ENCODE peak calls at places on chromosome 20, in seven cellular contexts. U, J, X, S, A, F and V are unnamed samples.

GRCh38 chr20:33995053-33995816 is 1.5 kb downstream of the RALY start:
- DNase-seq in S (no peak), U (no peak), F (peak), X (no peak), J (no peak), A (no peak), V (no peak)

GRCh38 chr20:33865761-33866160 is 54.6 kb downstream of the CHMP4B start:
- DNase-seq in F (no peak), X (no peak), J (no peak), A (no peak), S (no peak), U (no peak), V (no peak)

GRCh38 chr20:37566590-37567330 is 39.1 kb upstream of the BLCAP start:
- DNase-seq in J (no peak), F (no peak), U (no peak), S (no peak), A (no peak), X (no peak), V (no peak)

GRCh38 chr20:51220293-51220706 is 197.4 kb upstream of the KCNG1 start:
- DNase-seq in X (peak), F (peak), A (peak), U (peak), S (no peak), J (no peak), V (peak)

GRCh38 chr20:33814238-33814712 is 3.1 kb downstream of the CHMP4B start:
- DNase-seq in X (no peak), J (peak), F (no peak), A (no peak), U (no peak), S (peak), V (no peak)

GRCh38 chr20:63536241-63536977 is 767 bp downstream of the PTK6 start:
- DNase-seq in F (peak), X (no peak), J (peak), S (no peak), A (peak), U (no peak), V (no peak)

GRCh38 chr20:49700411-49701185 is 13.1 kb downstream of the B4GALT5 start:
- DNase-seq in A (peak), U (no peak), F (peak), J (peak), X (no peak), S (no peak), V (no peak)

GRCh38 chr20:34389206-34389953 is 26.3 kb downstream of the ITCH start:
- DNase-seq in A (peak), S (no peak), X (no peak), J (no peak), F (no peak), U (no peak), V (no peak)

GRCh38 chr20:45337367-45338120 is 10.7 kb downstream of the SDC4 start:
- DNase-seq in A (peak), J (peak), S (no peak), F (peak), U (no peak), X (no peak), V (no peak)

GRCh38 chr20:24683676-24684075 is 214.2 kb downstream of the SYNDIG1 start:
- DNase-seq in F (no peak), J (no peak), S (no peak), U (no peak), X (no peak), A (no peak), V (no peak)

GRCh38 chr20:22512911-22513489 is 71.4 kb downstream of the FOXA2 start:
- DNase-seq in S (no peak), U (no peak), A (no peak), J (no peak), F (no peak), X (no peak), V (no peak)

GRCh38 chr20:37385176-37385575 is 39.2 kb downstream of the SRC start:
- DNase-seq in X (no peak), S (no peak), A (no peak), U (no peak), F (no peak), J (no peak), V (no peak)

GRCh38 chr20:44942264-44942973 is 17.8 kb downstream of the TOMM34 start:
- DNase-seq in F (no peak), A (no peak), X (no peak), J (no peak), U (no peak), S (no peak), V (no peak)

GRCh38 chr20:57180954-57181353 is 85.5 kb downstream of the BMP7 start:
- DNase-seq in U (no peak), F (peak), A (no peak), S (no peak), J (no peak), X (no peak), V (no peak)

GRCh38 chr20:52145587-52145986 is 46.0 kb downstream of the ZFP64 start:
- DNase-seq in X (no peak), J (peak), S (no peak), F (no peak), U (no peak), A (no peak), V (no peak)

GRCh38 chr20:63552481-63553249 is 1.3 kb upstream of the FNDC11 start:
- DNase-seq in A (no peak), J (no peak), U (no peak), S (no peak), X (no peak), F (no peak), V (no peak)

GRCh38 chr20:22182148-22182547 is 402.2 kb downstream of the FOXA2 start:
- DNase-seq in J (no peak), F (no peak), A (no peak), X (no peak), S (no peak), U (no peak), V (no peak)

GRCh38 chr20:55592866-55593265 is 412.5 kb downstream of the CBLN4 start:
- DNase-seq in J (no peak), X (no peak), F (no peak), A (no peak), U (no peak), S (no peak), V (no peak)

GRCh38 chr20:50958733-50959542 is at the start of gene MOCS3:
- DNase-seq in F (peak), U (peak), S (peak), X (peak), A (peak), J (peak), V (peak)

GRCh38 chr20:63661108-63661507 is 3.0 kb downstream of the RTEL1 start:
- DNase-seq in S (no peak), F (no peak), U (no peak), X (no peak), A (no peak), J (no peak), V (no peak)

GRCh38 chr20:40945754-40946451 is 82.7 kb upstream of the TOP1 start:
- DNase-seq in U (no peak), X (peak), J (peak), A (peak), F (peak), S (no peak), V (peak)

GRCh38 chr20:15359056-15359455 is 1021.6 kb upstream of the FLRT3 start:
- DNase-seq in F (peak), S (no peak), J (peak), X (no peak), A (peak), U (no peak), V (no peak)

GRCh38 chr20:57323034-57323433 is 6.6 kb upstream of the SPO11 start:
- DNase-seq in A (peak), X (no peak), F (peak), J (no peak), S (no peak), U (no peak), V (no peak)

GRCh38 chr20:41032243-41032642 is 3.6 kb downstream of the TOP1 start:
- DNase-seq in U (no peak), F (no peak), A (no peak), X (no peak), S (no peak), J (peak), V (no peak)

GRCh38 chr20:53918010-53918311 is 152.4 kb downstream of the BCAS1 start:
- DNase-seq in F (no peak), A (no peak), U (no peak), S (no peak), X (no peak), J (no peak), V (no peak)

GRCh38 chr20:44370639-44371218 is 15.2 kb downstream of the HNF4A start:
- DNase-seq in S (no peak), A (no peak), J (no peak), U (no peak), X (no peak), F (no peak), V (no peak)

GRCh38 chr20:51613576-51613975 is 71.1 kb upstream of the NFATC2 start:
- DNase-seq in F (no peak), J (no peak), S (no peak), X (no peak), A (no peak), U (no peak), V (no peak)

GRCh38 chr20:50870572-50871161 is 60.6 kb downstream of the ADNP start:
- DNase-seq in A (no peak), U (no peak), F (no peak), S (no peak), J (peak), X (no peak), V (no peak)

GRCh38 chr20:50450961-50451752 is 59.0 kb upstream of the PTPN1 start:
- DNase-seq in J (peak), A (peak), S (peak), U (no peak), X (peak), F (no peak), V (peak)

GRCh38 chr20:44618318-44618731 is 33.2 kb downstream of the ADA start:
- DNase-seq in F (no peak), U (no peak), S (no peak), J (no peak), A (no peak), X (no peak), V (no peak)

GRCh38 chr20:5975778-5976177 is 25.3 kb downstream of the MCM8 start:
- DNase-seq in A (no peak), X (no peak), S (no peak), U (no peak), J (no peak), F (no peak), V (no peak)

GRCh38 chr20:8657664-8658063 is 411.2 kb upstream of the PLCB4 start:
- DNase-seq in S (no peak), F (no peak), A (no peak), U (no peak), X (no peak), J (no peak), V (no peak)

GRCh38 chr20:38355161-38356012 is 9.1 kb downstream of the LBP start:
- DNase-seq in X (peak), J (no peak), F (no peak), A (no peak), U (no peak), S (no peak), V (no peak)

GRCh38 chr20:51494241-51495110 is 48.0 kb downstream of the NFATC2 start:
- DNase-seq in J (no peak), U (no peak), F (no peak), X (no peak), A (no peak), S (no peak), V (no peak)

GRCh38 chr20:21804779-21805178 is 99.3 kb downstream of the PAX1 start:
- DNase-seq in F (no peak), A (no peak), X (no peak), S (no peak), U (no peak), J (no peak), V (no peak)

DNA sequence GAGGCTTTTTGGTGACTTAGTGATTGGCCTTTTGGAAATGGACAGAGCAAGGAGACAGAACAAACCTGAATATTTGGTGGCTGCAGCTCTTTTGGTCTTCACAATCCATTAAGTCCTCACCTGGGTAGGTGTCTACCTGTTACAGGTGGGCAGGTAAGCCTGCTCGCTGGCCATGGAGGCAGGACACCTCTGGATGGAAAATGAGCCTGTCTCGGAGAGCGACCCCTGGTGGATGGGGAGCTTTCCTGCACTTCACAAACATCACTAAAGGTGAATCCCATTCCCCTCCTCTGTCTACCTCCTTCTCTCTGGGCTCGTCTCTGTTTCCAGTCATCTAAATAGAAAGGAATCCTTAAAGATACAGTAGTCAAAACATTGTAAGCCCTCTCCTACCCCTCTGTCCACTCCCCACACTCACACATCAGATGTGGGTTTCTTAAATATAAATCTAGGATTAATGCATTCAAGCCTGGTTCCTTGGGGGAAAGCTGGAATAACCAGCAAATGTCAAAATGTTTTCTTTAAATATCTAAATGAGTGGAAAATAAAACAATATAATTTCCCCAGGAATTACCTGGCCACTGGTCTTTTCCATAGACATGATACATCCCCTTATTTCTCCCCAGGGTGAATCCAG is 304.9 kb downstream of the CDH26 start:
- DNase-seq in X (peak), S (peak), A (peak), U (peak), F (peak), J (no peak), V (peak)
- TF ChIP-seq CTCF in X (peak), S (peak), A (peak), U (no peak), F (peak), J (peak), V (peak)

GRCh38 chr20:62239278-62239879 is 1.1 kb downstream of the OSBPL2 start:
- DNase-seq in U (no peak), A (no peak), S (no peak), X (no peak), J (no peak), F (peak), V (no peak)

GRCh38 chr20:62236997-62237771 is 1.1 kb upstream of the OSBPL2 start:
- DNase-seq in S (no peak), A (no peak), U (no peak), F (no peak), J (no peak), X (no peak), V (no peak)

GRCh38 chr20:62236674-62236996 is 1.7 kb upstream of the OSBPL2 start:
- DNase-seq in S (no peak), U (no peak), X (no peak), J (no peak), F (no peak), A (no peak), V (no peak)

GRCh38 chr20:62238569-62239277 is 402 bp downstream of the OSBPL2 start:
- DNase-seq in A (peak), J (no peak), U (no peak), F (peak), X (no peak), S (no peak), V (peak)

DNA sequence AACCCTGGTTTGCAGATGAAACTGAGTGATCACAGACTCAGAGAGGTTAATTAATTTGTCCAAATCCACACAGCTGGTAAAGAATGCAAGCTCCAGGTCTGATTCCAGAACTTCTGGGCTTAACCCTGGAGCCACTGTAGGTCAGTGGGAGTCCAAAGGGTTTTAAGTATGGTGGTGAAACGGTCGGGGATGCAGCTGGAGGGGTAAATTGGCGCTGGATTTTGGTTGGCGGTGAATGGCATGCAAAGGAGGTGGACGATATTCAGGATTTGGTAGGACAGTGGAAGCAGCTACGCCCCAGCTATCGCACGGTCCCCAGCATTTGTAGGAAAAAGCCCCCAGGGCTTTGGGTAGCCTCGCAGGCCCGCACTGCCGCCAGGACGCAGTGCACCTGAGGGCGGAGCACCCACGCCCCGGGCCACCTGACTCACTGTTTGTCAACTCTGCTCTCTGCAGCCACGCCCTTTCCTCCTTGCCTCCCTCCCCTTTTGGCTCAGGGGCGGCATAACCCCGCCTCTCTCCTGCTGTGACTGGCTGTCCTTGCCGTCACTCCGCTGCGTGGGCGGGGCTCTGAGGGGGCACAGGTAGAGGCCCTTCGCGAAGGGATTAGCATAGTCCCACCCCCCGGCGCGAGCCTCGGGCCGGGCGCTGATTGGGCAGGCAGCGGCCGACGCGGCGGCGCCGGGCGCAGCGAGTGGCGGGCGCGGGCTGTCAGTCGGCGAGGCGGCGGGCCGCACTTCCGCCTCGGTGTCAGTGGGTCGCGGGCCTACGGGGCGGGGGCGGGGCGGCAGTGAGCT is at the start of gene OSBPL2:
- DNase-seq in S (peak), A (peak), F (peak), X (peak), U (peak), J (peak), V (peak)
- TF ChIP-seq CTCF in S (no peak), A (no peak), F (no peak), X (no peak), U (no peak), J (no peak), V (no peak)

GRCh38 chr20:59940956-59941294 is 736 bp downstream of the FAM217B start:
- DNase-seq in A (no peak), J (no peak), U (no peak), X (no peak), F (no peak), S (no peak), V (no peak)

GRCh38 chr20:59939052-59939878 is 840 bp downstream of the PPP1R3D start:
- DNase-seq in S (no peak), X (no peak), U (peak), J (no peak), A (no peak), F (peak), V (no peak)

GRCh38 chr20:59938696-59939051 is 1.4 kb downstream of the PPP1R3D start:
- DNase-seq in J (peak), U (no peak), X (no peak), S (no peak), F (no peak), A (peak), V (no peak)

GRCh38 chr20:59939879-59940128 is 301 bp downstream of the PPP1R3D start:
- DNase-seq in F (no peak), A (no peak), U (no peak), J (peak), X (peak), S (no peak), V (no peak)

DNA sequence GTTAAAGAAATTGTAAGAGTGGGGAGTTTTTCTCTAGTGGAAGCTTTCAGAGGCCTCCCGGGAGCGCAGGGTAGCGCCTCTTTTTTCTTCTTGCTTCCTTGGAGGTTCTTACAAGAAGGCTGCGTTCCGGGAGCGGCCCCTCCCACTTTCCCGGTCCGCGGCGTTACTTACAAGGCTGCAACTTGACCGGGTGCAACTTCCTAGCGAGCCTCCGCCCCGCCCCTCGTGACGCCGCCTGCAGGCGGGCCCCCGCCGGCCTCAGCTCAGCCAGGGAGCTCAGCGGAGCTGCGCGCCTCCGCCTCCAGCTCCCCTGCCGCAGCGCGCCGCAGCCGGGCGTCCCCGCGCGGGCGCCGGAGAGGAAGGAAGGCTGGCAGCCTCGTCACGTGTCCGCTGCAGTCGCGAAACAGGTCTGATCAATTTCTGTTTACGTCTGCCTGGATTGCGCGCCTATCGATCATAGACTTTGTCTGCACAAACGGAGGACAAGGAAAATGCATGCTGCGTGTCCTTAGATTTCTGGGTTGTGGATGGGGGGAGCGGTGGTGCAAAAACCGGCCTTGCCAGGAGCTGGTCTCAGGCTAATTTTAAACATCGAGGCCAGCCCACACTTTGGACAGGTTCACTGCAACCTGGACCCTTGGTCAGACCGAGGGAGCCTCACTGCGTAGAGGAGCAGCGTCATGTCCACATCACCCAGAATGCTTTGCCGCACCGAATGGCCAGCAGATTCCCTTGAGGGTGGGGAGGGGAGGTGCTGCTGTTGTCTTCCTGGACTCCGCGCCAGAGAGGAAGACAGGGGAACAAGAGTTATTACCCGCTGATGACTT is at the start of the genes FAM217B and PPP1R3D:
- DNase-seq in A (peak), S (peak), X (peak), J (peak), U (peak), F (peak), V (peak)
- TF ChIP-seq CTCF in A (no peak), S (no peak), X (no peak), J (peak), U (no peak), F (peak), V (no peak)

DNA sequence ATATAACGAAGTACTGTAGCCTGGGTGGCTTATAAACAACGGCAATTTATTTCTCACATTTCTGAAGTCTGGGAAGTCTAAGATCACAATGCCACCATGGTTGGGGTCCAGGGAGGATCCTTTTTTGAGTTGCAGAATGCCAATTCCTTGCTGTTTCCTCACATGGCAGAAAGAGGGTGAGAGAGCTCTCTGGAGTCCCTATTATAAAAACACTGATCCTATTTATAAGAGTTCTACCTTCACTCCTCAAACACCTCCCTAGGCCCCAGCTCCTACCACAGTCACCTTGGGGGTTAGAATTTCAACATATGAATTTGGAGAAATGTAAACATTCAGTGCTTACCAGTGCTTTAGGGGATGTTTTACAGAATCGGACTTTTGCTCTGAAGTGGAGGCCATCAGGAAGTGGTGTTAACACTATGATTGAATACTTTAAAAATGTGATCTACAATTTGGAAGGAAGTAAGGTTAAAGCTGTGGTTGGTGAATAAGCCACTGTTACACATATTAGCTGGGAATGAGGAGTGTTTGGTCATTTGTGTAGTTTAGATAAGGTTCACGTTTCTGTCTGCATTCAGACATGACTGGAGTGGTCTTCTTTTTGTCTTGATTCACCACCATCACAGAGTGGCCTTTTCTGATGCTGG is 79.9 kb upstream of the SPTLC3 start:
- DNase-seq in F (peak), U (no peak), J (peak), X (no peak), S (no peak), A (peak), V (no peak)
- TF ChIP-seq CTCF in F (no peak), U (no peak), J (no peak), X (no peak), S (no peak), A (no peak), V (no peak)